ENCODE peak calls at places on chromosomes 6 and 20, in four cellular contexts. Z is GM12878, C is HepG2, R is K562. U is an unnamed sample.

GRCh38 chr6:21348462-21349195 is 244.9 kb upstream of the SOX4 start:
- DNase-seq in Z (no peak), C (no peak), R (no peak), U (peak; percentile 58)

GRCh38 chr6:96142142-96142541 is 126.4 kb downstream of the FUT9 start:
- DNase-seq in Z (no peak), C (no peak), R (no peak), U (no peak)

GRCh38 chr20:19767070-19767469 is 9.0 kb downstream of the RIN2 start:
- DNase-seq in Z (no peak), C (no peak), R (no peak), U (no peak)

GRCh38 chr20:47857142-47857993 is 72.1 kb upstream of the SULF2 start:
- DNase-seq in Z (no peak), C (peak; percentile 26), R (peak; percentile 16), U (no peak)

GRCh38 chr6:157558049-157558448 is 177.1 kb downstream of the ZDHHC14 start:
- DNase-seq in Z (no peak), C (no peak), R (no peak), U (no peak)

GRCh38 chr6:31838968-31839367 is 11.4 kb downstream of the HSPA1B start:
- DNase-seq in Z (no peak), C (no peak), R (no peak), U (no peak)

GRCh38 chr6:157779705-157780604 is 43.1 kb upstream of the SNX9 start:
- DNase-seq in Z (no peak), C (no peak), R (no peak), U (no peak)

GRCh38 chr6:42451146-42451594 is 556 bp downstream of the TRERF1 start:
- DNase-seq in Z (no peak), C (no peak), R (no peak), U (peak; percentile 15)

GRCh38 chr20:5189917-5190316 is 63.1 kb downstream of the CDS2 start:
- DNase-seq in Z (no peak), C (no peak), R (no peak), U (no peak)

GRCh38 chr6:136669299-136669699 is 119.1 kb upstream of the MAP7 start:
- DNase-seq in Z (no peak), C (peak; percentile 19), R (peak; percentile 77), U (peak; percentile 69)

GRCh38 chr6:31651602-31652191 is 764 bp downstream of the BAG6 start:
- DNase-seq in Z (no peak), C (peak; percentile 89), R (peak; percentile 94), U (peak; percentile 84)

GRCh38 chr20:32875673-32876072 is 16.9 kb downstream of the EFCAB8 start:
- DNase-seq in Z (no peak), C (no peak), R (no peak), U (no peak)

GRCh38 chr6:44057238-44057930 is 69.9 kb downstream of the MRPL14 start:
- DNase-seq in Z (no peak), C (no peak), R (no peak), U (no peak)

GRCh38 chr20:25277051-25277801 is 29.3 kb downstream of the PYGB start:
- DNase-seq in Z (no peak), C (no peak), R (no peak), U (no peak)

GRCh38 chr6:35259946-35260626 is 551 bp downstream of the ZNF76 start:
- DNase-seq in Z (peak; percentile 55), C (peak; percentile 79), R (peak; percentile 93), U (no peak)

GRCh38 chr6:20572940-20573339 is 38.7 kb downstream of the CDKAL1 start:
- DNase-seq in Z (no peak), C (peak; percentile 51), R (no peak), U (peak; percentile 79)

GRCh38 chr20:740162-740561 is 28.1 kb downstream of the SLC52A3 start:
- DNase-seq in Z (no peak), C (no peak), R (no peak), U (no peak)

GRCh38 chr6:144297498-144298166 is 12.5 kb downstream of the UTRN start:
- DNase-seq in Z (no peak), C (no peak), R (no peak), U (no peak)

GRCh38 chr6:146246028-146246427 is 217.2 kb downstream of the GRM1 start:
- DNase-seq in Z (no peak), C (no peak), R (no peak), U (no peak)

GRCh38 chr6:111793711-111794111 is 79.5 kb downstream of the FYN start:
- DNase-seq in Z (no peak), C (peak; percentile 86), R (peak; percentile 48), U (no peak)

GRCh38 chr6:128208851-128209580 is 308.2 kb upstream of the THEMIS start:
- DNase-seq in Z (no peak), C (peak; percentile 14), R (no peak), U (peak; percentile 24)

GRCh38 chr6:109455161-109455501 is 441 bp downstream of the MICAL1 start:
- DNase-seq in Z (no peak), C (no peak), R (no peak), U (peak; percentile 22)

GRCh38 chr6:108594640-108595039 is 33.9 kb downstream of the FOXO3 start:
- DNase-seq in Z (no peak), C (no peak), R (no peak), U (no peak)

GRCh38 chr6:112218563-112218962 is 35.8 kb downstream of the LAMA4 start:
- DNase-seq in Z (no peak), C (no peak), R (no peak), U (peak; percentile 87)

GRCh38 chr6:131383421-131384411 is 189.3 kb upstream of the ARG1 start:
- DNase-seq in Z (no peak), C (no peak), R (no peak), U (no peak)

GRCh38 chr20:25129908-25130307 is 48.0 kb upstream of the VSX1 start:
- DNase-seq in Z (no peak), C (no peak), R (no peak), U (no peak)

GRCh38 chr6:84422380-84422968 is 195.0 kb upstream of the CEP162 start:
- DNase-seq in Z (no peak), C (peak; percentile 16), R (peak; percentile 75), U (peak; percentile 77)

GRCh38 chr20:43934833-43935232 is 20.2 kb downstream of the TOX2 start:
- DNase-seq in Z (no peak), C (no peak), R (no peak), U (no peak)

GRCh38 chr6:109183109-109183508 is 87.8 kb downstream of the CEP57L1 start:
- DNase-seq in Z (no peak), C (no peak), R (peak; percentile 50), U (no peak)

GRCh38 chr20:2742934-2743559 is 50.5 kb downstream of the EBF4 start:
- DNase-seq in Z (no peak), C (peak; percentile 73), R (peak; percentile 70), U (peak; percentile 54)

GRCh38 chr6:43723737-43724295 is 36.2 kb upstream of the MRPS18A start:
- DNase-seq in Z (no peak), C (peak; percentile 84), R (peak; percentile 93), U (peak; percentile 56)

GRCh38 chr20:805713-806112 is 27.8 kb upstream of the FAM110A start:
- DNase-seq in Z (no peak), C (no peak), R (no peak), U (no peak)

DNA sequence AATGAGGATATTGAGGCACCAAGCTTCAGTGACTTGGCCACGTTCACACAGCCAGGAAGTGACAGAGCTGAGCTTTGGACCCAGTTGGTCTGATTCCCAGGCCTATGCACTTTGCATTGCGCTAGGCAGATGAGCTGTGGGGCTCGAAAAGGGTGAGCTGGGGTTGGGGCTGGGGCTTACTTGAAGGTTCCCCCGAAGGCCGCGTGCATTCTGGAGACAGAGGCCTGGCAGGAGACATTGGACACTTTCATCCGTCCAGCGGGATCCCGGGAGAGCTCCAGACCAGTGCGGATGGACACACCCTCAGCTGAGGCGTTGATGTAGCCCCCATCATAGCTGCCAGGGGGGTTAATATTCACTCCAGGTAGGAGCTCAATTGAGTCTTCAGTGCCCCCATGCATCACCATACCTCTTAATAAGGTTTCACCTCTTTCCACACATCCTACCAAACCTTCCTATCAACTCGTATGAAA is 2.6 kb downstream of the PLTP start:
- DNase-seq in Z (no peak), C (peak; percentile 71), R (peak; percentile 25), U (no peak)
- TF ChIP-seq POLR2AphosphoS5 in Z (no peak), C (peak; percentile 68), R (no peak), U (no peak)

GRCh38 chr20:50379991-50380696 is 130.0 kb upstream of the PTPN1 start:
- DNase-seq in Z (no peak), C (no peak), R (no peak), U (no peak)

GRCh38 chr20:50381053-50381732 is 129.0 kb upstream of the PTPN1 start:
- DNase-seq in Z (no peak), C (no peak), R (no peak), U (no peak)

GRCh38 chr20:50379049-50379990 is 130.9 kb upstream of the PTPN1 start:
- DNase-seq in Z (no peak), C (no peak), R (no peak), U (peak; percentile 78)

GRCh38 chr20:50380697-50381040 is 129.5 kb upstream of the PTPN1 start:
- DNase-seq in Z (no peak), C (peak; percentile 54), R (no peak), U (peak; percentile 41)

GRCh38 chr20:50381771-50382593 is 128.2 kb upstream of the PTPN1 start:
- DNase-seq in Z (peak; percentile 30), C (no peak), R (no peak), U (peak; percentile 31)
- TF ChIP-seq MYC in Z (no peak), C (no peak), R (no peak), U (no peak)

DNA sequence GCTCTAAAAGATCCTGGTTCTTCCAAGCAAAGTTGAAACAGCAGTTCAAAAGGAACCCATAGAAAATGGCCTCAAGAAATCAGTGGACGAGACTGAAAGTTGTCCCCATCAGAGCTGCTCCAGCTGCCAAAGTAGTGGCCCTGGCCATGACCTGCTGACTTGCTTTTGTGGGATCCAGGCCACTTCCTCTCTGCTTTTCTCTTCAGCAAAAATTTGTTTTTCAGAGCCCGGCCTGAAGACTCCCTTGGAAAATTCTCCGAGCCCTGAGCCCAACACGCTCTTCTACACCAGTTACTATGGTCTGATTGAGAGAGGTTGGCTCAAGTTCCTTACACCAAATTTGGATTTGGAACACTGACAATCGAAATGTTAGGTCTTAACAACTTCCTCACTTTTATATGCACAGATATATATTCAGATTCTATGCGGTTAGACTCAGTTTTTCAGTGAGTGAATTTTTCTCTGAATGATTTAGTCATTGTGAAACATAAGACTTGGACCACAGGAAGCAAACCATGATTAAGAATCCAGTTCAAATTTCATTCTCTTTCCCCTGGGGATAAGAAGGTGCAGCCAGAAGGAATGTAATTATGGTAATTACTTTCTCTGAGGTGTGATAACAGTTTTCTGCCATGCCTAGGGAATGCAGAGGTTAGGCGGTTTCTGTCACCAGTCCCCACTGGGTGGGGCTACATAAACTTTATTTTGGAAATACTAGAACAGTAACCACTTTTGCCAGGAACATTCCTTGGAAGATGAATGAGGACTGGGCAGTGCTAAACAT is 365.3 kb downstream of the SYNE1 start:
- DNase-seq in Z (peak; percentile 13), C (no peak), R (no peak), U (no peak)
- TF ChIP-seq POLR2AphosphoS5 in Z (no peak), C (no peak), R (no peak), U (no peak)

DNA sequence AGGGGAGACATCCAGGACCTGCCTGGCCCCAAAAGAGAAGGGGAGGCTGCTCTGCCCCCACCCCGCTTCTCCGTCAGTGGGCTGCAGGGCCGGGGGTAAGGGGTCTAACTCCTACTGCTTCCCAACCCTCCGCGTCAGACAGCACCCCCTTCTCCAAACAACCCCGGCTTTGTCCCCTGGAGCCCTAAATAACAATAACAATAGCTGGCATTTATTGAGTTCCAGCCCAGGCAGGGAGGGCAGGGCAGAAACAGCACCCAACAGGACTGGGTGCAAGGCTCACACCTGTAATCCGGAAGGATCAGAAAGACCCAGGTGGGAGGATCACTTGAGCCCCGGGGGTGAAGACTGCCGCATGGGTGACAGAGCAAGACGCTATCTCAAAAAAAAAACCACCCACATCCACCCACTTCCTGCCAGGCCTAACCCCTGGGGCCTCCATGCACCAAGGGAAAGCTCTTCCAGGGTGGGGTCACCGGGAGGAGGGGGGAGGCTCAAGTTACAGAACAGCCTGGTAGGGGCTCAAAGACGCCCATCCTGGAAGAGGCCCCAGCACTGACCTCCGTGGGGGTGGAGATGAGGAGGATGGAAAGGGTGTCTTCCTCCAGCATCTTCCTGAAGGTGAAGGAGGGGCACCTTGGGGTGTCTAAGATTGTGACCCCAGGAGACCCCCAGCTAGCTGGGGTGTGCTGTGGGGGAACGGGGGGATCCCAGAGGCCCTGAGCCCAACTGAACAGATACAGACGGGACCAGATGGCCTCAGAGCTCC is 1.3 kb upstream of the FNDC11 start:
- DNase-seq in Z (peak; percentile 52), C (no peak), R (peak; percentile 85), U (no peak)
- TF ChIP-seq MYC in Z (no peak), C (no peak), R (no peak), U (no peak)

U was measured in endothelial cell of umbilical vein.